ENCODE peak calls at places on chromosomes 3 and 15, in ten cellular contexts. H is AG09309, B is endothelial cell, A is CD14-positive monocyte, J is Panc1, O is pulmonary artery endothelial cell, C is mesenchymal stem cell, G is MCF 10A, W is HCEC 1CT, V is ELR. I is an unnamed sample.

GRCh38 chr3:103813955-103814354 is 1379.1 kb downstream of the ZPLD1 start:
- DNase-seq in H (no peak), B (no peak), A (no peak), J (no peak), O (no peak), C (no peak), G (no peak), W (no peak), V (no peak), I (no peak)

GRCh38 chr3:186432189-186432588 is 70.2 kb upstream of the DGKG start:
- DNase-seq in H (no peak), B (no peak), A (no peak), J (no peak), O (no peak), C (peak), G (peak), W (peak), V (peak), I (no peak)

GRCh38 chr15:38708672-38709188 is 144.1 kb upstream of the RASGRP1 start:
- DNase-seq in H (no peak), B (no peak), A (no peak), J (no peak), O (no peak), C (peak), G (no peak), W (no peak), V (peak), I (no peak)

GRCh38 chr15:74044267-74045110 is 37.9 kb downstream of the GOLGA6A start:
- DNase-seq in H (no peak), B (no peak), A (no peak), J (no peak), O (no peak), C (no peak), G (no peak), W (no peak), V (no peak), I (no peak)

GRCh38 chr15:40342421-40343313 is 1.9 kb upstream of the CCDC9B start:
- DNase-seq in H (no peak), B (no peak), A (no peak), J (no peak), O (no peak), C (peak), G (peak), W (peak), V (peak), I (no peak)

GRCh38 chr3:196569003-196569516 is 600 bp downstream of the FBXO45 start:
- DNase-seq in H (no peak), B (no peak), A (no peak), J (no peak), O (no peak), C (peak), G (peak), W (peak), V (peak), I (no peak)

GRCh38 chr3:122642935-122643334 is 37.7 kb upstream of the PARP14 start:
- DNase-seq in H (no peak), B (no peak), A (no peak), J (no peak), O (no peak), C (no peak), G (no peak), W (no peak), V (no peak), I (no peak)

GRCh38 chr3:99875925-99876781 is 58.5 kb downstream of the CMSS1 start:
- DNase-seq in H (no peak), B (peak), A (peak), J (no peak), O (peak), C (peak), G (peak), W (peak), V (peak), I (peak)

GRCh38 chr15:53757906-53758305 is 1.6 kb downstream of the WDR72 start:
- DNase-seq in H (no peak), B (no peak), A (no peak), J (no peak), O (no peak), C (no peak), G (no peak), W (no peak), V (no peak), I (no peak)

I was measured in SIG-M5.